ENCODE peak calls at places on chromosomes 16 and 17, in ten cellular contexts. D is psoas muscle, C is NCI-H748 treated with DMSO at 0.1 percent for 48 hours, Y is cardiac fibroblast, O is iPS-NIHi11, H is amygdala, W is C1 segment of cervical spinal cord, P is H54, X is stomach, Z is omental fat pad. S is an unnamed sample.

GRCh38 chr17:4304417-4305027 is 40.7 kb upstream of the ANKFY1 start:
- DNase-seq in D (no peak), C (peak), Y (peak), O (peak), H (no peak), W (no peak), P (peak), X (peak), Z (peak), S (peak)

GRCh38 chr17:78798695-78799559 is 16.9 kb upstream of the CYTH1 start:
- DNase-seq in D (no peak), C (no peak), Y (peak), O (peak), H (no peak), W (no peak), P (no peak), X (no peak), Z (no peak), S (no peak)

GRCh38 chr16:90048347-90048722 is 28.8 kb downstream of the PRDM7 start:
- DNase-seq in D (no peak), C (no peak), Y (no peak), O (no peak), H (no peak), W (no peak), P (no peak), X (no peak), Z (no peak), S (no peak)

GRCh38 chr17:64063766-64064224 is 43.4 kb upstream of the ICAM2 start:
- DNase-seq in D (peak), C (no peak), Y (peak), O (peak), H (no peak), W (no peak), P (no peak), X (peak), Z (no peak), S (no peak)

GRCh38 chr17:47851764-47852112 is 775 bp upstream of the SP6 start:
- DNase-seq in D (no peak), C (no peak), Y (no peak), O (peak), H (no peak), W (no peak), P (no peak), X (no peak), Z (no peak), S (no peak)

GRCh38 chr16:23863511-23864422 is 28.0 kb downstream of the PRKCB start:
- DNase-seq in D (no peak), C (no peak), Y (no peak), O (no peak), H (no peak), W (no peak), P (no peak), X (no peak), Z (no peak), S (no peak)

GRCh38 chr17:37614391-37614790 is 5.2 kb upstream of the SYNRG start:
- DNase-seq in D (no peak), C (no peak), Y (peak), O (no peak), H (no peak), W (no peak), P (peak), X (no peak), Z (no peak), S (no peak)

GRCh38 chr17:61201211-61201610 is 198.4 kb upstream of the TBX2 start:
- DNase-seq in D (no peak), C (no peak), Y (peak), O (no peak), H (no peak), W (no peak), P (peak), X (no peak), Z (no peak), S (no peak)

GRCh38 chr17:76345377-76345945 is 8.3 kb downstream of the PRPSAP1 start:
- DNase-seq in D (no peak), C (no peak), Y (no peak), O (no peak), H (no peak), W (no peak), P (no peak), X (no peak), Z (no peak), S (no peak)

GRCh38 chr17:63275318-63275967 is 170.7 kb downstream of the CYB561 start:
- DNase-seq in D (no peak), C (no peak), Y (peak), O (peak), H (no peak), W (no peak), P (peak), X (no peak), Z (no peak), S (no peak)

GRCh38 chr16:69182730-69183416 is 4.1 kb upstream of the SNTB2 start:
- DNase-seq in D (peak), C (no peak), Y (no peak), O (no peak), H (no peak), W (no peak), P (no peak), X (no peak), Z (no peak), S (peak)

GRCh38 chr17:14061666-14062560 is 7.4 kb upstream of the COX10 start:
- DNase-seq in D (peak), C (no peak), Y (peak), O (peak), H (no peak), W (no peak), P (peak), X (no peak), Z (no peak), S (no peak)

GRCh38 chr16:86294535-86294934 is 215.8 kb upstream of the FOXF1 start:
- DNase-seq in D (no peak), C (no peak), Y (no peak), O (no peak), H (no peak), W (no peak), P (no peak), X (no peak), Z (no peak), S (no peak)

GRCh38 chr16:25073849-25074248 is 37.7 kb upstream of the LCMT1 start:
- DNase-seq in D (no peak), C (no peak), Y (no peak), O (no peak), H (no peak), W (no peak), P (no peak), X (no peak), Z (no peak), S (no peak)

GRCh38 chr17:51546114-51546513 is 285.8 kb downstream of the UTP18 start:
- DNase-seq in D (no peak), C (no peak), Y (no peak), O (no peak), H (no peak), W (no peak), P (no peak), X (no peak), Z (no peak), S (no peak)

GRCh38 chr17:68390888-68391545 is 66.3 kb downstream of the WIPI1 start:
- DNase-seq in D (no peak), C (no peak), Y (no peak), O (no peak), H (no peak), W (no peak), P (no peak), X (no peak), Z (no peak), S (no peak)

GRCh38 chr16:1561266-1561665 is 27.8 kb downstream of the TMEM204 start:
- DNase-seq in D (no peak), C (no peak), Y (no peak), O (no peak), H (no peak), W (no peak), P (no peak), X (no peak), Z (no peak), S (no peak)

GRCh38 chr17:77882481-77883212 is 75.9 kb upstream of the TNRC6C start:
- DNase-seq in D (peak), C (no peak), Y (peak), O (no peak), H (peak), W (peak), P (peak), X (peak), Z (peak), S (no peak)

GRCh38 chr17:49190932-49191331 is 19.4 kb downstream of the GNGT2 start:
- DNase-seq in D (no peak), C (no peak), Y (no peak), O (no peak), H (no peak), W (no peak), P (no peak), X (no peak), Z (no peak), S (peak)

GRCh38 chr16:87816507-87817100 is 50.8 kb upstream of the KLHDC4 start:
- DNase-seq in D (no peak), C (no peak), Y (no peak), O (no peak), H (no peak), W (no peak), P (no peak), X (no peak), Z (no peak), S (no peak)

GRCh38 chr17:73278049-73278464 is 16.4 kb upstream of the CPSF4L start:
- DNase-seq in D (no peak), C (no peak), Y (no peak), O (no peak), H (no peak), W (no peak), P (no peak), X (peak), Z (no peak), S (no peak)

GRCh38 chr16:75626806-75627205 is 3.7 kb upstream of the ADAT1 start:
- DNase-seq in D (no peak), C (no peak), Y (no peak), O (no peak), H (no peak), W (no peak), P (no peak), X (no peak), Z (no peak), S (no peak)

GRCh38 chr17:50841949-50842354 is 6.6 kb downstream of the WFIKKN2 start:
- DNase-seq in D (peak), C (peak), Y (peak), O (peak), H (peak), W (peak), P (peak), X (peak), Z (peak), S (peak)

GRCh38 chr16:56637814-56638750 is at the start of gene MT1A:
- DNase-seq in D (peak), C (no peak), Y (peak), O (peak), H (no peak), W (peak), P (no peak), X (peak), Z (no peak), S (no peak)

S was measured in NCI-H2081.